ENCODE peak calls at places on chromosome 2, in ten cellular contexts. P, L, N, K, S, X, Z, W, U and G are unnamed samples.
A peak's percentile ranks its signal among the peaks of the same experiment; 100 is the strongest.

GRCh38 chr2:105929506-105929905 is 184.8 kb downstream of the NCK2 start:
- DNase-seq in P (no peak), L (no peak), N (peak; percentile 78), K (peak; percentile 69), S (no peak), X (no peak), Z (no peak), W (no peak), U (no peak), G (no peak)

GRCh38 chr2:57804971-57805370 is 241.6 kb upstream of the VRK2 start:
- DNase-seq in P (no peak), L (no peak), N (no peak), K (no peak), S (no peak), X (no peak), Z (no peak), W (no peak), U (no peak), G (no peak)

GRCh38 chr2:127733816-127734537 is 32.7 kb downstream of the SFT2D3 start:
- DNase-seq in P (no peak), L (no peak), N (no peak), K (no peak), S (no peak), X (no peak), Z (no peak), W (no peak), U (no peak), G (no peak)

GRCh38 chr2:15750822-15751221 is 159.2 kb downstream of the DDX1 start:
- DNase-seq in P (no peak), L (no peak), N (peak; percentile 11), K (no peak), S (no peak), X (no peak), Z (no peak), W (no peak), U (no peak), G (no peak)

GRCh38 chr2:215553946-215554345 is 118.1 kb upstream of the FN1 start:
- DNase-seq in P (no peak), L (no peak), N (no peak), K (no peak), S (no peak), X (peak; percentile 25), Z (no peak), W (no peak), U (no peak), G (no peak)

GRCh38 chr2:31138037-31138962 is at the start of gene GALNT14:
- DNase-seq in P (peak; percentile 34), L (peak; percentile 48), N (peak; percentile 84), K (no peak), S (peak; percentile 48), X (peak; percentile 81), Z (peak; percentile 19), W (peak; percentile 9), U (peak; percentile 78), G (peak; percentile 44)

GRCh38 chr2:32416519-32416918 is 59.7 kb downstream of the BIRC6 start:
- DNase-seq in P (no peak), L (no peak), N (no peak), K (no peak), S (no peak), X (no peak), Z (no peak), W (no peak), U (no peak), G (no peak)

GRCh38 chr2:30775833-30776232 is 31.4 kb downstream of the CAPN13 start:
- DNase-seq in P (peak; percentile 0), L (no peak), N (peak; percentile 73), K (no peak), S (no peak), X (no peak), Z (no peak), W (no peak), U (no peak), G (no peak)

GRCh38 chr2:59029058-59029457 is 787.9 kb upstream of the FANCL start:
- DNase-seq in P (no peak), L (no peak), N (no peak), K (no peak), S (no peak), X (no peak), Z (no peak), W (no peak), U (no peak), G (peak; percentile 35)

DNA sequence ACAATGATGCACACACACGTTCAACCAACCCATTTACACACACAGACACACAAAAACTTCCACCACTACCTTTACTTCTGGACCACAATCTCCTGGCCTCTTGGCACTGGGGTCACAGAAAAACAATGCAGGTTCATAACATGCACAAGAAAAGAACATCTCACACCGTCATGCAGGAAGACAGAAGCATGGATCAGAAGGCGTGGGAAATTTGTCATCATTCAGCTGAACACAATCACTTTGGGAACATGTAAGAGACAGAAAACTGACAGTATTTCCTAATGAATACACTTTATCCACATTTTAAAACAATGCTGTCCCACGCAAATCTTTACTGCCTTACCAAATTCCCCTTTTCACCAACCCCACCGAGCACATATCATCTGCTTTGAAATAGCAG is 501.9 kb upstream of the KLHL29 start:
- DNase-seq in P (no peak), L (no peak), N (no peak), K (no peak), S (no peak), X (no peak), Z (no peak), W (no peak), U (no peak), G (no peak)
- H3K4me1 ChIP-seq in P (no peaks in the 10 kb centered on the region), L (no peaks in the 10 kb centered on the region), N (no peaks in the 10 kb centered on the region), K (no peaks in the 10 kb centered on the region), S (no peaks in the 10 kb centered on the region), X (peaks cover 36% of the 10 kb centered on the region), Z (no peaks in the 10 kb centered on the region), W (no peaks in the 10 kb centered on the region), U (peaks cover 14% of the 10 kb centered on the region), G (no peaks in the 10 kb centered on the region)

GRCh38 chr2:217829420-217829819 is 173.4 kb downstream of the TNS1 start:
- DNase-seq in P (no peak), L (no peak), N (no peak), K (no peak), S (no peak), X (no peak), Z (no peak), W (no peak), U (no peak), G (no peak)
- H3K4me1 ChIP-seq in P (peaks cover 33% of the 10 kb centered on the region), L (no peaks in the 10 kb centered on the region), N (peaks cover 8% of the 10 kb centered on the region), K (no peaks in the 10 kb centered on the region), S (no peaks in the 10 kb centered on the region), X (no peaks in the 10 kb centered on the region), Z (no peaks in the 10 kb centered on the region), W (peaks cover 13% of the 10 kb centered on the region), U (no peaks in the 10 kb centered on the region), G (no peaks in the 10 kb centered on the region)

GRCh38 chr2:197273485-197273884 is 37.1 kb downstream of the ANKRD44 start:
- DNase-seq in P (peak; percentile 38), L (no peak), N (no peak), K (no peak), S (peak; percentile 79), X (no peak), Z (no peak), W (no peak), U (no peak), G (peak; percentile 81)

GRCh38 chr2:197269815-197270214 is 40.8 kb downstream of the ANKRD44 start:
- DNase-seq in P (no peak), L (no peak), N (no peak), K (no peak), S (no peak), X (no peak), Z (no peak), W (no peak), U (no peak), G (no peak)

GRCh38 chr2:197274349-197274748 is 36.2 kb downstream of the ANKRD44 start:
- DNase-seq in P (no peak), L (no peak), N (no peak), K (no peak), S (no peak), X (no peak), Z (no peak), W (no peak), U (no peak), G (no peak)

GRCh38 chr2:197269173-197269572 is 41.4 kb downstream of the ANKRD44 start:
- DNase-seq in P (no peak), L (no peak), N (no peak), K (peak; percentile 58), S (no peak), X (no peak), Z (no peak), W (no peak), U (no peak), G (no peak)

GRCh38 chr2:197270601-197271000 is 40.0 kb downstream of the ANKRD44 start:
- DNase-seq in P (no peak), L (no peak), N (no peak), K (no peak), S (no peak), X (no peak), Z (no peak), W (no peak), U (no peak), G (no peak)
- H3K4me1 ChIP-seq in P (peaks cover 5% of the 10 kb centered on the region), L (no peaks in the 10 kb centered on the region), N (peaks cover 11% of the 10 kb centered on the region), K (peaks cover 90% of the 10 kb centered on the region), S (peaks cover 5% of the 10 kb centered on the region), X (no peaks in the 10 kb centered on the region), Z (peaks cover 74% of the 10 kb centered on the region), W (peaks cover 5% of the 10 kb centered on the region), U (no peaks in the 10 kb centered on the region), G (no peaks in the 10 kb centered on the region)

GRCh38 chr2:64668542-64668941 is 14.8 kb upstream of the SERTAD2 start:
- DNase-seq in P (no peak), L (no peak), N (no peak), K (no peak), S (no peak), X (no peak), Z (no peak), W (no peak), U (no peak), G (no peak)
- H3K4me1 ChIP-seq in P (no peaks in the 10 kb centered on the region), L (no peaks in the 10 kb centered on the region), N (no peaks in the 10 kb centered on the region), K (peaks cover 35% of the 10 kb centered on the region), S (no peaks in the 10 kb centered on the region), X (peaks cover 22% of the 10 kb centered on the region), Z (peaks cover 50% of the 10 kb centered on the region), W (peaks cover 3% of the 10 kb centered on the region), U (peaks cover 14% of the 10 kb centered on the region), G (no peaks in the 10 kb centered on the region)

GRCh38 chr2:134739879-134740301 is 21.1 kb upstream of the TMEM163 start:
- DNase-seq in P (no peak), L (no peak), N (peak; percentile 83), K (no peak), S (no peak), X (no peak), Z (no peak), W (no peak), U (no peak), G (no peak)
- H3K4me1 ChIP-seq in P (no peaks in the 10 kb centered on the region), L (peaks cover 5% of the 10 kb centered on the region), N (no peaks in the 10 kb centered on the region), K (no peaks in the 10 kb centered on the region), S (no peaks in the 10 kb centered on the region), X (no peaks in the 10 kb centered on the region), Z (no peaks in the 10 kb centered on the region), W (no peaks in the 10 kb centered on the region), U (no peaks in the 10 kb centered on the region), G (no peaks in the 10 kb centered on the region)